ENCODE peak calls at places on chromosomes 11 and 22, in six cellular contexts. A is neuronal stem cell, B is IMR-90, O is H1, K is H9, T is mesenchymal stem cell. F is an unnamed sample.

GRCh38 chr11:123301696-123302400 is 106.8 kb upstream of the CLMP start:
- DNase-seq in A (peak), B (peak), O (peak), K (peak), T (peak), F (peak)

GRCh38 chr11:115682101-115682500 is 177.9 kb upstream of the CADM1 start:
- DNase-seq in A (no peak), B (peak), O (no peak), K (no peak), T (no peak), F (peak)

GRCh38 chr22:19909350-19910179 is 32.0 kb upstream of the COMT start:
- DNase-seq in A (peak), B (peak), O (peak), K (peak), T (peak), F (peak)

GRCh38 chr22:31945971-31946680 is 1.8 kb downstream of the YWHAH start:
- DNase-seq in A (no peak), B (peak), O (no peak), K (no peak), T (peak), F (no peak)

GRCh38 chr11:120835601-120836228 is 188.2 kb upstream of the TBCEL start:
- DNase-seq in A (no peak), B (peak), O (no peak), K (no peak), T (no peak), F (peak)

GRCh38 chr22:30159561-30160353 is 79.5 kb downstream of the HORMAD2 start:
- DNase-seq in A (no peak), B (peak), O (no peak), K (no peak), T (peak), F (peak)

GRCh38 chr22:22124374-22124773 is 120.2 kb upstream of the VPREB1 start:
- DNase-seq in A (no peak), B (no peak), O (no peak), K (no peak), T (no peak), F (no peak)

GRCh38 chr11:62601364-62602140 is at the start of gene MTA2:
- DNase-seq in A (peak), B (peak), O (peak), K (peak), T (peak), F (peak)

GRCh38 chr11:2590131-2590950 is 109.5 kb downstream of the KCNQ1OT1 start:
- DNase-seq in A (no peak), B (no peak), O (no peak), K (no peak), T (no peak), F (no peak)

GRCh38 chr11:45180888-45181594 is 34.6 kb downstream of the PRDM11 start:
- DNase-seq in A (peak), B (peak), O (no peak), K (peak), T (peak), F (no peak)

GRCh38 chr11:76205252-76206076 is 838 bp downstream of the WNT11 start:
- DNase-seq in A (no peak), B (no peak), O (no peak), K (no peak), T (no peak), F (no peak)

GRCh38 chr11:17934194-17934593 is 78.7 kb downstream of the SERGEF start:
- DNase-seq in A (no peak), B (no peak), O (no peak), K (no peak), T (no peak), F (no peak)

GRCh38 chr11:113166280-113166679 is 148.1 kb upstream of the TTC12 start:
- DNase-seq in A (no peak), B (no peak), O (no peak), K (no peak), T (no peak), F (no peak)

GRCh38 chr11:59807047-59807446 is 3.5 kb downstream of the MRPL16 start:
- DNase-seq in A (no peak), B (no peak), O (no peak), K (no peak), T (no peak), F (no peak)

GRCh38 chr11:45928535-45929215 is 6.2 kb downstream of the LARGE2 start:
- DNase-seq in A (no peak), B (no peak), O (no peak), K (peak), T (no peak), F (peak)

GRCh38 chr11:95682552-95682951 is 107.0 kb downstream of the FAM76B start:
- DNase-seq in A (no peak), B (peak), O (no peak), K (no peak), T (no peak), F (no peak)

GRCh38 chr11:59754859-59755700 is at the start of gene STX3:
- DNase-seq in A (peak), B (peak), O (peak), K (peak), T (peak), F (peak)

GRCh38 chr11:42524534-42525227 is 787.1 kb upstream of the API5 start:
- DNase-seq in A (peak), B (no peak), O (peak), K (peak), T (peak), F (peak)

GRCh38 chr11:47514825-47515647 is 37.9 kb downstream of the CELF1 start:
- DNase-seq in A (no peak), B (peak), O (no peak), K (peak), T (peak), F (peak)

GRCh38 chr11:20112291-20113146 is 47.8 kb downstream of the DBX1 start:
- DNase-seq in A (no peak), B (peak), O (no peak), K (peak), T (peak), F (peak)

GRCh38 chr11:133579165-133580031 is 47.1 kb upstream of the OPCML start:
- DNase-seq in A (peak), B (no peak), O (peak), K (peak), T (no peak), F (no peak)

DNA sequence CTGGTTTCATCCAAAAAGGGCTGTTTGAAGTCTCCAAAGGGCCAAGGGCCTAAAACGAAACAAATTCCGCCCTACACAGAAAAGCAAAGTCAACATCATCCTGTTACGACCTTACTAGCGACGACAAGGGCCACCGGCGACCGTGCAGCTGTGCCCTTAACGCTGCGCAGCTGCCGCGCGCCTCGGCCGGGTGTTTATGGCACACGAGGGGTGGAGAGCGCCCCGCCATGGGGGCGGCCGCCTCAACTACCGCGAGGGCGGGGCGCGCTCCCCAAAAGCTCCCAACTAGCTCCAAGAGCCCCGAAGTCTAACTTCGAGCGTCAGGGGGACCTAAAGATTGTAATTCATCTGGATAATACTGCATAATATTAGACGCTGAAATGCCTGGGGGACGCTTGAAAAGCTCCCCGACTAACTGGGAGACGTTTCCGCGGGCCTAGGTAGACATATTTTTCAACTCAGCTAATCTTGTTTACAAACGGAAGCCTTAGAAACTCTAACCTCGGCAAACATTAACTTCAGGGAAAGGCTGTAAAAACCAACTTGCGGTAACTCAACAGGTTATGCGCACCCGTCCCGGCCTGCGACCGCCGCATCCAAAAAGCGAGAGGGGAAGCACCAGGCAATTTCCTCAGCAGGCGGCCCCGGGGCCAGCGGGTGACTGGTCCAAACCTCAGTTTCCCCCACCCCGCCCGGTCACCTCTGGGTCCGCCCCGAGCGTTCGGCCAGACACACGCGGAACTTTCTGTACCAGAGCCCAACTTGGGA is 688 bp downstream of the TMEM123 start:
- DNase-seq in A (peak), B (peak), O (peak), K (peak), T (peak), F (no peak)
- H3K14ac ChIP-seq in A (no peak), B (peak), O (no peak), K (peak), T (no peak), F (peak)

DNA sequence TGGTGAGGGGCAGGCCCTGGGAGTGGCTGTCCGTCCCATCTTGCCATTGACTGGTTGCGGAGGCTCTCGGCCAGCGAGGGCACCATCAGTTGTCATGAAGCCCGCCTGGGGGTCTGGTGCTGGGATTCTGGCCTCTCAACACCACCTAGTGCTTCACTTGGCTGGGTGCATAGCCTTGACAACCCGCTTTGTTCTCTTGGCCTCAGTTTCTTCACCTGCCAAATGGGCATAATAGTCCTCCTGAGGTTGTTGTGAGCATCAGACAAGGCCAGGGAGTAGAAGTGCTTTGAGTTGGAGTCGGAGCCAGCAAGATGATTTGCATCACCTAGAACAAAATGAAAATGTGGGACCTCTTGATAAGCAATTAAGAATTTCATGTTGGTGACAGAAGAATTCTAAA is 1.5 kb upstream of the CACNA1I start:
- DNase-seq in A (no peak), B (no peak), O (no peak), K (no peak), T (no peak), F (no peak)
- H3K14ac ChIP-seq in A (no peak), B (no peak), O (no peak), K (no peak), T (no peak), F (no peak)

GRCh38 chr11:34222030-34222429 is 116.6 kb downstream of the NAT10 start:
- DNase-seq in A (no peak), B (no peak), O (no peak), K (no peak), T (no peak), F (peak)

GRCh38 chr11:34215806-34216453 is 110.5 kb downstream of the NAT10 start:
- DNase-seq in A (no peak), B (peak), O (no peak), K (no peak), T (no peak), F (no peak)

GRCh38 chr11:34219862-34220490 is 114.5 kb downstream of the NAT10 start:
- DNase-seq in A (no peak), B (no peak), O (no peak), K (no peak), T (no peak), F (no peak)

GRCh38 chr11:34218067-34218466 is 112.6 kb downstream of the NAT10 start:
- DNase-seq in A (no peak), B (no peak), O (no peak), K (no peak), T (no peak), F (no peak)

DNA sequence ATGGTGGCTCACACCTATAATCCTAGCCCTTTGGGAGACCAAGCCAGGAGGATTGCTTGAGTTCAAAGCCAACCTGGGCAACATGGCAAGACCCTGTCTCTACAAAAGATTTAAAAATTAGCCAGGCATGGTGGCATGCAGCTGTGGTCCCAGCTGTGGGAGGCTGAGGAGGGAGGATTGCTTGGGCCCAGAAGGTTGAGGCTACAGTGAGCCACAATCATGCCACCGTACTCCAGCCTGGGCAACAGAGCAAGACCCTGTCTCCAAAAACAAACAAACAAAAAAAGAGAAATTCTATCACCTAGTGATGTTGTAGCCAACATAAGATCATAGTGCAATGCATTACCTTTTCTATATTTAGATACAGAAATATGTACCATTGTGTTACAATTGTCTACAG is 113.8 kb downstream of the NAT10 start:
- DNase-seq in A (no peak), B (no peak), O (no peak), K (no peak), T (no peak), F (no peak)
- H3K14ac ChIP-seq in A (no peak), B (no peak), O (no peak), K (no peak), T (no peak), F (no peak)

GRCh38 chr22:37990862-37991261 is 6.5 kb upstream of the SOX10 start:
- DNase-seq in A (no peak), B (no peak), O (no peak), K (no peak), T (no peak), F (no peak)
- H3K14ac ChIP-seq in A (no peak), B (no peak), O (no peak), K (no peak), T (no peak), F (no peak)

F was measured in trophoblast cell.